ENCODE peak calls at places on chromosomes 4 and X, in seven cellular contexts. O is IMR-90, Q is mesendoderm, H is mesenchymal stem cell, J is neuronal stem cell, B is H1, E is trophoblast cell. G is an unnamed sample.

GRCh38 chr4:109294468-109295020 is 7.9 kb downstream of the COL25A1 start:
- DNase-seq in O (peak), Q (no peak), H (peak), J (no peak), B (no peak), E (no peak), G (no peak)

GRCh38 chrX:1462596-1463251 is 10.0 kb upstream of the ASMTL start:
- DNase-seq in O (peak), Q (no peak), H (peak), J (no peak), B (no peak), E (no peak), G (no peak)

GRCh38 chr4:136643416-136643815 is 888.9 kb downstream of the PCDH18 start:
- DNase-seq in O (no peak), Q (no peak), H (no peak), J (no peak), B (no peak), E (no peak), G (no peak)

GRCh38 chrX:2264179-2265030 is 236.4 kb downstream of the DHRSX start:
- DNase-seq in O (no peak), Q (no peak), H (no peak), J (no peak), B (no peak), E (no peak), G (no peak)

GRCh38 chr4:2935762-2936743 is 27.2 kb downstream of the NOP14 start:
- DNase-seq in O (no peak), Q (no peak), H (no peak), J (no peak), B (no peak), E (no peak), G (no peak)

GRCh38 chr4:173801361-173801760 is 271.3 kb upstream of the HAND2 start:
- DNase-seq in O (no peak), Q (no peak), H (no peak), J (no peak), B (no peak), E (no peak), G (no peak)

GRCh38 chrX:71991164-71991563 is 80.5 kb downstream of the NHSL2 start:
- DNase-seq in O (no peak), Q (no peak), H (no peak), J (no peak), B (no peak), E (no peak), G (no peak)

GRCh38 chr4:138444260-138444659 is 202.1 kb upstream of the SLC7A11 start:
- DNase-seq in O (no peak), Q (no peak), H (no peak), J (no peak), B (no peak), E (no peak), G (no peak)

GRCh38 chr4:76028242-76028859 is 5.1 kb upstream of the CXCL10 start:
- DNase-seq in O (peak), Q (no peak), H (no peak), J (no peak), B (no peak), E (peak), G (no peak)

GRCh38 chr4:114146947-114147618 is 167.6 kb upstream of the ARSJ start:
- DNase-seq in O (no peak), Q (no peak), H (no peak), J (no peak), B (no peak), E (no peak), G (no peak)

GRCh38 chr4:89538171-89538570 is 230.6 kb upstream of the GPRIN3 start:
- DNase-seq in O (no peak), Q (no peak), H (no peak), J (no peak), B (no peak), E (no peak), G (no peak)

GRCh38 chrX:2451456-2452316 is 49.1 kb downstream of the DHRSX start:
- DNase-seq in O (peak), Q (peak), H (peak), J (no peak), B (no peak), E (peak), G (peak)

GRCh38 chrX:46626566-46626965 is 53.0 kb downstream of the CHST7 start:
- DNase-seq in O (no peak), Q (no peak), H (no peak), J (no peak), B (no peak), E (no peak), G (no peak)

GRCh38 chr4:67765928-67766327 is 11.7 kb upstream of the GNRHR start:
- DNase-seq in O (peak), Q (no peak), H (no peak), J (no peak), B (no peak), E (no peak), G (no peak)

GRCh38 chr4:159012381-159012780 is 90.5 kb upstream of the RAPGEF2 start:
- DNase-seq in O (peak), Q (no peak), H (peak), J (no peak), B (no peak), E (peak), G (no peak)

GRCh38 chr4:73730854-73731253 is 9.5 kb upstream of the CXCL8 start:
- DNase-seq in O (no peak), Q (no peak), H (no peak), J (no peak), B (no peak), E (no peak), G (no peak)

GRCh38 chrX:109347618-109348017 is 134.3 kb downstream of the GUCY2F start:
- DNase-seq in O (peak), Q (peak), H (peak), J (no peak), B (no peak), E (peak), G (peak)

GRCh38 chr4:153651961-153652784 is 31.9 kb upstream of the TLR2 start:
- DNase-seq in O (no peak), Q (no peak), H (no peak), J (no peak), B (no peak), E (peak), G (no peak)

GRCh38 chrX:123267220-123267619 is 83.1 kb downstream of the GRIA3 start:
- DNase-seq in O (no peak), Q (no peak), H (no peak), J (no peak), B (no peak), E (no peak), G (no peak)

DNA sequence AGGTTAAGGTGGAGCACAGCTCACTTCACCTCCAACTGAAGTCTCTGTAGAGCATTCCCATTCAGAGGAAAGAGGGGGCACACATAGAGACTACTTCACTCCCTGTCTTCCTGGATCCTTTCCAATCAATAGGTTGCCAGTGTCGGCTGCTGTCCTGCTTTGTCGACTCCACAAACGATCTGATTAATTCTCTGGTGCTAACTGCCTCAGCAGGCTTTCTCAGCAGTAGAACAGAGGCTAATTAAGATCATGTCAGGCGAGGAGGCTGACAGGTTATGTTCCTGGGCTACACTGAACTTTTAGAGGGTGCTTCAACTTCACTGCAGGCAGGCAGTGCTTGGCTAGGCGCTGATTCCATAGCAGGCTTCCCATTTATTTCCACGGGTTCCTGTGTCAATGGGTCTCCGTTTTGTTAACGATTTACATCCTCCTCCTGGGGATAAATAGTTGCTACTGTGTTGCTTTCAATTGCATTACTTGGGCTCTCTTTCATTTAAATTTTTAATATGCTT is 79.2 kb downstream of the GRIA3 start:
- DNase-seq in O (no peak), Q (peak), H (no peak), J (peak), B (no peak), E (no peak), G (no peak)
- H3K23ac ChIP-seq in O (no peak), Q (no peak), H (no peak), J (no peak), B (no peak), E (no peak), G (no peak)

DNA sequence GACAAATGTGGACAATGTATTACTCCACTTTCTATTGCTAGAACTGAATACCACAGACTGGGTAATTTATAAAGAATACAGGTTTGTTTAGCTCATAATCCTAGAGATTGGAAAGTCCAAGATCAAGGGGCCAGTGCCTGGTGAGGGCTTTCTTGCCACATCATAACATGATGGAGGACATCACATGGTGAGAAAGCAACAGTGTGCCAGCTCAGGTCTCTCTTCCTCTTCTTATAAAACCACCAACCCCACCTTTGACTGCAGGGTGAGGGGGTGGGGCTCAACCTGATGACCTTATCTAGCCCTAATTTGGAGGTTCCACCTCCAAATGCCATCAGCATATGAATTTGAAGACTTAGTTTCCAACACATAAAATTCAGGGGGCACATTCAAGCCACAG is 105.7 kb upstream of the CXorf66 start:
- DNase-seq in O (no peak), Q (no peak), H (no peak), J (no peak), B (no peak), E (no peak), G (no peak)
- H3K23ac ChIP-seq in O (no peak), Q (no peak), H (no peak), J (no peak), B (no peak), E (no peak), G (no peak)

GRCh38 chr4:41693629-41694028 is 54.9 kb downstream of the PHOX2B start:
- DNase-seq in O (peak), Q (peak), H (peak), J (peak), B (no peak), E (peak), G (no peak)
- H3K23ac ChIP-seq in O (no peak), Q (no peak), H (no peak), J (no peak), B (no peak), E (no peak), G (no peak)

GRCh38 chr4:41157009-41157408 is 57.3 kb downstream of the APBB2 start:
- DNase-seq in O (no peak), Q (no peak), H (no peak), J (no peak), B (no peak), E (no peak), G (no peak)

GRCh38 chr4:41156574-41156973 is 57.8 kb downstream of the APBB2 start:
- DNase-seq in O (peak), Q (no peak), H (peak), J (no peak), B (no peak), E (no peak), G (no peak)

GRCh38 chr4:41154814-41155177 is 59.5 kb downstream of the APBB2 start:
- DNase-seq in O (no peak), Q (no peak), H (peak), J (no peak), B (no peak), E (no peak), G (no peak)

GRCh38 chr4:41155194-41155830 is 59.0 kb downstream of the APBB2 start:
- DNase-seq in O (peak), Q (peak), H (peak), J (no peak), B (no peak), E (peak), G (no peak)

GRCh38 chr4:41154001-41154813 is 60.1 kb downstream of the APBB2 start:
- DNase-seq in O (no peak), Q (no peak), H (no peak), J (no peak), B (no peak), E (no peak), G (no peak)
- H3K23ac ChIP-seq in O (no peak), Q (no peak), H (no peak), J (no peak), B (no peak), E (no peak), G (no peak)

DNA sequence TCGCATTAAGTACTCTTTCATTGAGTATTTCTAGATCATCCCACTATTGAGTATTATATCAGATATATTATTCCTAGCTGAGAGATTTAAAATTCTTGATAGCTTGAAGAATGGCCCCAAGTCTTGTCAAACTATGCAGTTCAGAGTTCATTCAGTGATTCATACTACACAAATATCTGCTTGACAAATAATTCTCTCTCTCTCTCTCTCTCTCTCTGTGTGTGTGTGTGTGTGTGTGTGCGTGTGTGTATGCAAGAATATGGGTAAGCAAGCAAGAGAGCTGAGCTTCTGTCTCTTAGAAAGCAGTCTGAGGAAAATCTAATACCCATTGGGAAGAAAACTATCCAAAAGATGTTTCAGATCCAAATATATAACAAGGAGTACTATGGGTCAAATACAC is 142.0 kb downstream of the SLC10A7 start:
- DNase-seq in O (peak), Q (no peak), H (peak), J (no peak), B (no peak), E (peak), G (no peak)
- H3K23ac ChIP-seq in O (no peak), Q (no peak), H (no peak), J (no peak), B (no peak), E (no peak), G (no peak)

DNA sequence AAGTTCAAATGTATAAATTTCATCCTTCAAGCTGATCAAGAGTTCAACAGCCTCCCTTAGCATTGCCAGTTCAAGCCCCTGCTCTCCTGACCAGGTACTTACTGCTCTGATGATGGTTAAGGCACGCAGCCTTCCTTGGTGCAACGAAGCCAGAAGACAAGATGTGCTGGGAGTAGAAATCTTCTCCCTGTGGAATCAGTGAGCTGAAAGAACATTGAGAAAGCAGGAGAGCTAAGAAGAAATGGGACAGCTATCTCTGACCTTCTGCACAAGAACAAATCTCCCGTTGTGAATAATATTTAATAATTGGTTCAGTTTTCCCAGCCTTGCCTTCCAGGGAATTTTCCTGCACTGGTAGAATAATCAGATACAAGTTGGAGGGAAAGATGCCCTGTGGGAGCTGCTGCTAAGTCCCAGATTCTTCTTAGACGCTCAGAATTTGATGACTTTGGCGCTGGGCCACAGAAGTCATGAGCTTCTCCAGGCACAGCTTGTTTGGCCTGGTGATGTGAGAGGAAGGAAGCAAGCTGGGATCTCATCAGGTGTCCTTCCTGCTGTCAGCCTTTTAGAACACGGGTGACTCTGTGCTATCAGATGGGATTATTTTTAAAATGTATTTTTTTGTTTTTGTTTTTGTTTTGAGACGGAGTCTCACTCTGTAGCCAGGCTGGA is 77.8 kb downstream of the CD38 start:
- DNase-seq in O (no peak), Q (no peak), H (no peak), J (no peak), B (no peak), E (no peak), G (no peak)
- H3K23ac ChIP-seq in O (no peak), Q (no peak), H (no peak), J (no peak), B (no peak), E (no peak), G (no peak)